ENCODE peak calls at places on chromosome X, in four cellular contexts. S is foreskin fibroblast, O is HCT116, J is spleen. B is an unnamed sample.

GRCh38 chrX:129423191-129423590 is 100.1 kb downstream of the SMARCA1 start:
- DNase-seq in O (no peak), J (no peak), S (no peak), B (no peak)

GRCh38 chrX:65926095-65927019 is 113.5 kb downstream of the VSIG4 start:
- DNase-seq in J (peak; percentile 78), O (no peak), S (no peak), B (no peak)

GRCh38 chrX:46865281-46865680 is 28.4 kb downstream of the RP2 start:
- DNase-seq in J (no peak), O (no peak), S (peak; percentile 75), B (no peak)

GRCh38 chrX:37785569-37785968 is 5.7 kb downstream of the CYBB start:
- DNase-seq in J (peak; percentile 50), O (no peak), S (no peak), B (no peak)

GRCh38 chrX:80174925-80175574 is 160.5 kb downstream of the TBX22 start:
- DNase-seq in J (no peak), O (no peak), S (no peak), B (no peak)

GRCh38 chrX:143934542-143934941 is 50.7 kb downstream of the UBE2NL start:
- DNase-seq in S (no peak), J (no peak), O (no peak), B (no peak)

GRCh38 chrX:10052906-10053625 is 85.9 kb downstream of the CLDN34 start:
- DNase-seq in J (no peak), S (no peak), O (no peak), B (no peak)

GRCh38 chrX:102650903-102651241 is 411 bp upstream of the GPRASP1 start:
- DNase-seq in O (no peak), S (no peak), J (no peak), B (no peak)

GRCh38 chrX:72314242-72314641 is 8.5 kb upstream of the CITED1 start:
- DNase-seq in O (no peak), J (no peak), S (no peak), B (no peak)

GRCh38 chrX:1564750-1565683 is 26.4 kb upstream of the AKAP17A start:
- DNase-seq in O (no peak), J (no peak), S (no peak), B (no peak)

GRCh38 chrX:79170632-79171031 is 26.1 kb downstream of the GPR174 start:
- DNase-seq in J (no peak), O (no peak), S (no peak), B (no peak)

GRCh38 chrX:75603833-75604232 is 81.0 kb upstream of the ZDHHC15 start:
- DNase-seq in S (peak; percentile 11), O (no peak), J (no peak), B (peak; percentile 13)

GRCh38 chrX:5122181-5122678 is 1106.4 kb downstream of the NLGN4X start:
- DNase-seq in J (no peak), S (no peak), O (no peak), B (no peak)

GRCh38 chrX:72297953-72298730 is 7.6 kb downstream of the CITED1 start:
- DNase-seq in O (no peak), J (no peak), S (no peak), B (peak; percentile 38)

GRCh38 chrX:69987691-69988090 is 62.0 kb downstream of the AWAT2 start:
- DNase-seq in S (no peak), O (no peak), J (no peak), B (no peak)

GRCh38 chrX:153645921-153646481 is 1.0 kb upstream of the DUSP9 start:
- DNase-seq in J (peak; percentile 51), O (no peak), S (no peak), B (peak; percentile 12)

GRCh38 chrX:94204524-94204923 is 530.5 kb downstream of the FAM133A start:
- DNase-seq in S (no peak), O (no peak), J (no peak), B (no peak)

GRCh38 chrX:3514996-3515395 is 168.5 kb upstream of the MXRA5 start:
- DNase-seq in S (peak; percentile 18), J (no peak), O (no peak), B (no peak)

GRCh38 chrX:28127662-28128061 is 146.4 kb upstream of the DCAF8L1 start:
- DNase-seq in J (no peak), S (no peak), O (no peak), B (no peak)

GRCh38 chrX:13507893-13508292 is 61.5 kb upstream of the EGFL6 start:
- DNase-seq in O (no peak), S (no peak), J (no peak), B (no peak)

GRCh38 chrX:110281377-110281776 is 36.5 kb downstream of the AMMECR1 start:
- DNase-seq in S (no peak), J (no peak), O (no peak), B (no peak)

GRCh38 chrX:15739886-15740285 is 1.8 kb downstream of the CA5B start:
- DNase-seq in J (no peak), S (peak; percentile 44), O (no peak), B (no peak)

GRCh38 chrX:110045421-110045820 is 42.5 kb downstream of the TMEM164 start:
- DNase-seq in J (no peak), S (no peak), O (no peak), B (no peak)

GRCh38 chrX:33339219-33339618 is 127.9 kb upstream of the DMD start:
- DNase-seq in S (no peak), J (no peak), O (no peak), B (no peak)

GRCh38 chrX:123157586-123157985 is 26.5 kb upstream of the GRIA3 start:
- DNase-seq in J (no peak), S (peak; percentile 12), O (no peak), B (no peak)

GRCh38 chrX:22818061-22818460 is 181.7 kb upstream of the DDX53 start:
- DNase-seq in S (peak; percentile 11), O (no peak), J (no peak), B (no peak)

GRCh38 chrX:45596190-45596808 is 395.6 kb upstream of the DIPK2B start:
- DNase-seq in O (no peak), J (no peak), S (peak; percentile 23), B (no peak)

GRCh38 chrX:13876652-13877051 is 59.8 kb upstream of the GPM6B start:
- DNase-seq in J (no peak), S (peak; percentile 84), O (no peak), B (no peak)

GRCh38 chrX:39162322-39162721 is 361.1 kb downstream of the MID1IP1 start:
- DNase-seq in O (no peak), J (peak; percentile 79), S (no peak), B (no peak)
- TF ChIP-seq CTCF in O (no peak), J (no peak), S (no peak), B (no peak)

GRCh38 chrX:24498181-24498580 is 33.1 kb downstream of the PDK3 start:
- DNase-seq in O (no peak), J (no peak), S (peak; percentile 16), B (no peak)
- TF ChIP-seq CTCF in O (no peak), J (no peak), S (no peak), B (no peak)

GRCh38 chrX:119693032-119693995 is at the start of gene SEPTIN6:
- DNase-seq in S (peak; percentile 68), O (peak; percentile 51), J (peak; percentile 95), B (peak; percentile 72)
- TF ChIP-seq CTCF in S (no peak), O (no peak), J (peak; percentile 52), B (no peak)

GRCh38 chrX:53481816-53482485 is 47.8 kb upstream of the HSD17B10 start:
- DNase-seq in O (peak; percentile 45), S (peak; percentile 72), J (no peak), B (peak; percentile 21)

GRCh38 chrX:53479295-53479694 is 45.1 kb upstream of the HSD17B10 start:
- DNase-seq in S (no peak), O (no peak), J (no peak), B (no peak)

GRCh38 chrX:53476371-53476770 is 42.2 kb upstream of the HSD17B10 start:
- DNase-seq in J (no peak), S (peak; percentile 62), O (no peak), B (no peak)

GRCh38 chrX:53483838-53484420 is 49.8 kb upstream of the HSD17B10 start:
- DNase-seq in J (no peak), O (no peak), S (peak; percentile 68), B (no peak)

DNA sequence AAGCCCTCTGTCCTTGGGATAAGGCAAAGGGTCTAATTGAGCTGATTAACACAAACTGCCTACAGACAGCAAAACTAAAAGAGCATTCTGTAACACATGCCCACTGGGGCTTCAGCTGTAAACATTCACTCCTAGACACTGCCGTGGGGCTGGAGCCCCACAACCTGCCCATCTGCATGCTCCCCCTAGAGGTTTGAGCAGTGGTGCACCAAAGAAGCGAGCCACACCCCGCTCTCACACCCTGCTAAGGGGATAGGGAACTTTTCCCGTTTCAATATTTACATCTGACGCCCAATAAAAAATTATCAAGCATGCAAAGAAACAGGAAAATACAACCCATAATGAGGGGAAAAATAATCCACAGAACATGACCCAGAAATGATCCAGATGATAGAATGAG is 46.9 kb upstream of the HSD17B10 start:
- DNase-seq in O (no peak), J (no peak), S (peak; percentile 19), B (no peak)
- TF ChIP-seq CTCF in O (peak; percentile 29), J (no peak), S (peak; percentile 34), B (no peak)

DNA sequence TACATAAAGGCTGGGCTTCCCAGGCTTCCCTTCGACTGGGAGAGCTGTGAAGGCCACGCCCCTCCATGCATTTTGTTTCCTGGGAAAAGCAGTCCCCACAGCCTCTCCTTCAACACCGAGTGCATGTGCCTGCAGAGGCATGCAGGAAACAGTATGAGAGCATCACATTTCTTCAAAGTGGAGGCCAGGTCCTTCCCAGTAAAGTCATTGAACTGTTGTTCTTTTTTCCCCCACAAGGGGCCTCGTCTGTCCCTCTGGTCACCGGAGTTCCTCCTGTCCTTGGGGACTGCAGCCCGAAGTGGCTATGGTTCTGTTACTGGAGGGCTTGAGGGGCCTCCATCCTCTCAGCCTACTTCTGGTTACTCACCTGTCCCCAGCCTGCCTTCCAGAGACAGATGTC is 56.0 kb downstream of the RAI2 start:
- DNase-seq in S (no peak), O (no peak), J (no peak), B (no peak)
- TF ChIP-seq CTCF in S (no peak), O (no peak), J (no peak), B (no peak)

GRCh38 chrX:107716816-107717700 is 58.5 kb downstream of the TSC22D3 start:
- DNase-seq in J (peak; percentile 95), S (peak; percentile 84), O (peak; percentile 46), B (peak; percentile 81)
- TF ChIP-seq CTCF in J (no peak), S (no peak), O (no peak), B (no peak)

GRCh38 chrX:145825896-145826295 is 8.3 kb downstream of the SLITRK2 start:
- DNase-seq in O (no peak), J (no peak), S (no peak), B (no peak)
- TF ChIP-seq CTCF in O (no peak), J (no peak), S (no peak), B (peak; percentile 3)

B was measured in GM20000.